ENCODE peak calls at places on chromosomes 12 and 14, in four cellular contexts. K is WTC11, J is HepG2, N is K562. D is an unnamed sample.

GRCh38 chr12:47184229-47184628 is 104.5 kb upstream of the AMIGO2 start:
- DNase-seq in K (no peak), J (no peak), N (no peak), D (no peak)

GRCh38 chr12:75579552-75579951 is 68.1 kb upstream of the KRR1 start:
- DNase-seq in K (no peak), J (no peak), N (no peak), D (no peak)

GRCh38 chr14:61064866-61065265 is 83.8 kb downstream of the SLC38A6 start:
- DNase-seq in K (no peak), J (no peak), N (no peak), D (no peak)

GRCh38 chr14:58626441-58626840 is 11.3 kb upstream of the DACT1 start:
- DNase-seq in K (no peak), J (no peak), N (no peak), D (no peak)

GRCh38 chr12:131133015-131133905 is 179.6 kb downstream of the ADGRD1 start:
- DNase-seq in K (no peak), J (no peak), N (no peak), D (no peak)

GRCh38 chr14:72666610-72667009 is 227.3 kb downstream of the DPF3 start:
- DNase-seq in K (no peak), J (no peak), N (no peak), D (peak)

GRCh38 chr12:71562681-71563595 is 100.7 kb downstream of the ZFC3H1 start:
- DNase-seq in K (no peak), J (no peak), N (no peak), D (no peak)

GRCh38 chr14:94581127-94581999 is at the start of gene SERPINA5:
- DNase-seq in K (peak), J (peak), N (peak), D (no peak)

GRCh38 chr14:45252356-45253069 is 489 bp downstream of the MIS18BP1 start:
- DNase-seq in K (no peak), J (no peak), N (no peak), D (peak)

GRCh38 chr12:6620137-6620884 is 13.1 kb upstream of the CHD4 start:
- DNase-seq in K (peak), J (no peak), N (no peak), D (no peak)

GRCh38 chr14:31752867-31753661 is 191.9 kb downstream of the NUBPL start:
- DNase-seq in K (no peak), J (no peak), N (no peak), D (no peak)

GRCh38 chr12:111180830-111181726 is 187.8 kb downstream of the PHETA1 start:
- DNase-seq in K (no peak), J (no peak), N (no peak), D (no peak)

GRCh38 chr12:10618338-10618987 is 5.1 kb upstream of the MAGOHB start:
- DNase-seq in K (no peak), J (no peak), N (no peak), D (no peak)

GRCh38 chr12:113934060-113934829 is 31.9 kb downstream of the RBM19 start:
- DNase-seq in K (no peak), J (no peak), N (no peak), D (no peak)

GRCh38 chr12:109818900-109819500 is 14.2 kb downstream of the TRPV4 start:
- DNase-seq in K (no peak), J (peak), N (no peak), D (no peak)

GRCh38 chr12:92400006-92400405 is 254.4 kb upstream of the BTG1 start:
- DNase-seq in K (no peak), J (no peak), N (no peak), D (no peak)

GRCh38 chr12:109389146-109389545 is 41.4 kb downstream of the MYO1H start:
- DNase-seq in K (no peak), J (peak), N (peak), D (peak)

GRCh38 chr12:120346681-120347080 is 19.1 kb upstream of the PLA2G1B start:
- DNase-seq in K (no peak), J (no peak), N (no peak), D (peak)

GRCh38 chr14:88563845-88564244 is 1.0 kb downstream of the ZC3H14 start:
- DNase-seq in K (no peak), J (no peak), N (no peak), D (no peak)

GRCh38 chr14:104341532-104342434 is 203.4 kb downstream of the KIF26A start:
- DNase-seq in K (peak), J (peak), N (peak), D (peak)

GRCh38 chr14:24274101-24274543 is 2.7 kb upstream of the RABGGTA start:
- DNase-seq in K (no peak), J (no peak), N (no peak), D (no peak)

GRCh38 chr12:112380663-112381420 is 1.4 kb downstream of the HECTD4 start:
- DNase-seq in K (peak), J (no peak), N (no peak), D (no peak)

GRCh38 chr14:22866874-22867273 is 4.7 kb upstream of the LRP10 start:
- DNase-seq in K (no peak), J (no peak), N (no peak), D (no peak)

GRCh38 chr12:17361224-17361623 is 728.8 kb downstream of the RERGL start:
- DNase-seq in K (no peak), J (no peak), N (no peak), D (no peak)

GRCh38 chr14:60051690-60052324 is 39.9 kb upstream of the PCNX4 start:
- DNase-seq in K (no peak), J (no peak), N (no peak), D (no peak)

GRCh38 chr14:104794641-104795467 is 694 bp downstream of the AKT1 start:
- DNase-seq in K (no peak), J (no peak), N (peak), D (no peak)

GRCh38 chr12:103698752-103699540 is 111.9 kb downstream of the STAB2 start:
- DNase-seq in K (no peak), J (no peak), N (no peak), D (no peak)

GRCh38 chr14:37591311-37591940 is 3.6 kb downstream of the FOXA1 start:
- DNase-seq in K (peak), J (no peak), N (no peak), D (peak)

GRCh38 chr14:96038558-96038919 is 623 bp upstream of the C14orf132 start:
- DNase-seq in K (no peak), J (no peak), N (no peak), D (no peak)

GRCh38 chr12:105212431-105212830 is 23.5 kb downstream of the APPL2 start:
- DNase-seq in K (no peak), J (no peak), N (no peak), D (no peak)

GRCh38 chr12:6538420-6539275 is 4.3 kb downstream of the GAPDH start:
- DNase-seq in K (no peak), J (peak), N (no peak), D (peak)

GRCh38 chr12:42987216-42987631 is 397.7 kb upstream of the PRICKLE1 start:
- DNase-seq in K (no peak), J (no peak), N (no peak), D (no peak)

GRCh38 chr14:99257673-99258221 is 14.2 kb downstream of the BCL11B start:
- DNase-seq in K (no peak), J (no peak), N (no peak), D (no peak)

GRCh38 chr14:99257122-99257672 is 14.8 kb downstream of the BCL11B start:
- DNase-seq in K (no peak), J (no peak), N (no peak), D (no peak)

GRCh38 chr14:99255621-99256482 is 16.1 kb downstream of the BCL11B start:
- DNase-seq in K (no peak), J (no peak), N (no peak), D (no peak)

GRCh38 chr14:99258341-99258781 is 13.6 kb downstream of the BCL11B start:
- DNase-seq in K (peak), J (no peak), N (no peak), D (no peak)

DNA sequence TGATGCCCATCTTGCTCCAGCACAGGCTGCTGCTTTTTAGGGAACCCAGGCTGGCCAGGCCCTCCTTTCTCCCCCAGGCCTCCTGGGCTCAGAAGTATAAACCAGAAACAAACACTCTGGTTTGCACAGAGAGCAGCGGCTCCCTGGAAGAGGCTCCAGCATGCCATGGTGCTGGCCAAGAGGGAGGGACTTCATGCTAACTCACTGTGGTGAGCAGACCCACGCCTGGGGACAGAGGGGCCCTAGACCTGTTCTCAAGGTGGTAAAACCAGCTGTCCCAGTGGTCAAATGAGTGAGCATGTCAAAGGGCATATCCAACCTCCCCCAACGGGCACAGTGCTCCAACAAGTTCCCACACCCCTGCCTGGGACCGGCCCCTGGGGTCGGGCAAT is 15.5 kb downstream of the BCL11B start:
- DNase-seq in K (no peak), J (no peak), N (no peak), D (no peak)
- TF ChIP-seq HMGXB4 in K (no peak), J (no peak), N (no peak), D (no peak)

DNA sequence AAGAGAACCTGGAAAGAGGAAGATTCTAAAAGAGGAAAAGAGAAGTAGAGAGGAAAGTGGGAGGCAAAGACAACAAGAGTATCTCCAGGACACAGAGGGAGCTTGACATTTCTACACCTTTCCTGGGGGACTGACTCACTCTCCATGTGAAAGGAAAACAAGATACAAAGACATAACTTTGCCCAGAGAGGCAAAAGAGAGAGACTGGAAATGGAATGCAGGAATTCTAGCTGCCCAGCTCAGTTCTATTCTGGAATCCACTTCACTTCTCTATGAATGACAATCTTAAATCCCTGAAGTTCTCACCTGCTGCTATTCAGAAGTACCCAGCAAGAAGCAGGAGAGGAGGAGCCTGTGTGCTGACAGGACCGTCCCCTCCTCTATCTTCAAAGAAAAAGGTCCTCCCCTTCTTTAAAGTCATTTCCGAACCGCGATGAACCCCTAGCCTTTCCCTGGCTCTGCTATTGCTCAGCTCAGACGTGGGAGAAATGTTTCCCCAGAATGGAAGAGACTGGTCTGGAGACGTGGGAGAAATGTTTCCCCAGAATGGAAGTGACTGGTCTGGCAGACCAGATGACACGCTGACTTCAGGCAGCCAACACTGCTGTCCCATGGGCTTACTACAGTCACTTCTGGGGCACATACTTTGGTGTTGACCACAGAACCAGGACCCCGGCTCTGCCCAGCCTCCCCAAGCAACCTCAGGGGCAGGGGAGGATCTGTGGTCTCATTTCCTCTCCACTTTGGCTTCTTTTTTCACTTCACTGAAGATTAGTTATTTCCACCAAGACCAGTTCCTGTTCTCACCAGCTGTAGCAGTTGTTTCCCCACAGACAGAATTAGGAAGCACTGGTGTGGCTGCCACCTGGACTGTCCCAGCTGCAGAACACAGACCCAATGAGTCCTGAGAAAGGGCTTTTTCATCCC is 8.3 kb downstream of the FMNL3 start:
- DNase-seq in K (peak), J (no peak), N (no peak), D (no peak)
- TF ChIP-seq HMGXB4 in K (no peak), J (no peak), N (no peak), D (no peak)

GRCh38 chr12:86118161-86118560 is 138.0 kb downstream of the MGAT4C start:
- DNase-seq in K (no peak), J (no peak), N (no peak), D (no peak)

GRCh38 chr12:86122846-86123468 is 133.2 kb downstream of the MGAT4C start:
- DNase-seq in K (no peak), J (no peak), N (no peak), D (no peak)

DNA sequence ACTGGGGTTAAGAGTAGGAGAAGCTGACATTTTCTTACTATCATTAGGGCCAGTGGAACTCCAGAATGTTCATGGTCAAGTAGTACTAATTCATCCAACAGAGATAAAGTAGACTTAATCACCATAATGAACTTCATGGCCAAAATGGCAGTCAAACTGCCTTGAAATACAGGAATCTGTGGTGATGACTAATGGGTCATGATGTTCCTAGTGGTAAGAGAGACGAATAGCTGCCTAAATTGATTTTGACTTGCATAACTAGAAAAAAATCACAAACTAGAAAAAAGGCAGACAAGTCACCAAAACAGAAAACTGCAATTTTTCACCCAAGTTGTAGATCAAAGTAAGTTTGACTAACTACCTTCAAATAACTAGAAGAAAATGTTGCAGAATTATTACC is 138.5 kb downstream of the MGAT4C start:
- DNase-seq in K (no peak), J (no peak), N (no peak), D (no peak)
- TF ChIP-seq HMGXB4 in K (no peak), J (no peak), N (no peak), D (no peak)

DNA sequence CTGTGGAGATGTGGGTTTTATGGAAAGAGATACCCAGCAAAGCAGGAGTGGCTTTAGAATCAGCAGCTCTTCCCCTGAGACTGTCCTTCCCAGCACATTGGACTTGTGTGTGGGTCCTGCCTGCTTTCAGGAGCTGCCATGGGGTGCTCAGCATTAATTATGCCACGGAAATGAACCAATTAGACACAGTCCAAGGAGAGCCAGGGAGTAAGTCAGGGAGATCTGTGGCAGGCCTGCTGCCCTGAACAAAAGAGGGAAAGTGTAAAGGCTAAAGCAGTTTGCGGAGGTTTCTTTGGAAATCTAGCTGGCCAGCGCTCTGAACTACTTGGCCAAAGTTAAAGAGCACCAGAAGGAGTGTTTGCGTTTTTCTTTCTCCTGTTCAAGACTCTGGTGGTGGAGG is 65.7 kb upstream of the SRSF5 start:
- DNase-seq in K (no peak), J (no peak), N (no peak), D (no peak)
- TF ChIP-seq HMGXB4 in K (no peak), J (no peak), N (no peak), D (no peak)

GRCh38 chr14:100692859-100693558 is 33.7 kb upstream of the DLK1 start:
- DNase-seq in K (no peak), J (peak), N (no peak), D (peak)
- TF ChIP-seq HMGXB4 in K (no peak), J (no peak), N (no peak), D (no peak)

GRCh38 chr14:21054768-21055145 is 2.9 kb upstream of the RNASE8 start:
- DNase-seq in K (no peak), J (no peak), N (no peak), D (no peak)
- TF ChIP-seq HMGXB4 in K (no peak), J (peak), N (no peak), D (no peak)

GRCh38 chr12:94834036-94834625 is 169.4 kb downstream of the NDUFA12 start:
- DNase-seq in K (no peak), J (no peak), N (no peak), D (no peak)

GRCh38 chr12:94831081-94831747 is 172.3 kb downstream of the NDUFA12 start:
- DNase-seq in K (no peak), J (no peak), N (no peak), D (no peak)

GRCh38 chr12:94829552-94829951 is 173.9 kb downstream of the NDUFA12 start:
- DNase-seq in K (no peak), J (no peak), N (no peak), D (no peak)

GRCh38 chr12:94832105-94832504 is 171.4 kb downstream of the NDUFA12 start:
- DNase-seq in K (no peak), J (no peak), N (no peak), D (no peak)

GRCh38 chr12:94832780-94833760 is 170.4 kb downstream of the NDUFA12 start:
- DNase-seq in K (peak), J (no peak), N (no peak), D (no peak)
- TF ChIP-seq HMGXB4 in K (no peak), J (no peak), N (no peak), D (no peak)

GRCh38 chr12:96501908-96502307 is 12.5 kb downstream of the CFAP54 start:
- DNase-seq in K (no peak), J (no peak), N (no peak), D (no peak)

GRCh38 chr12:96502477-96502876 is 13.1 kb downstream of the CFAP54 start:
- DNase-seq in K (no peak), J (no peak), N (no peak), D (peak)

GRCh38 chr12:96502949-96503532 is 13.7 kb downstream of the CFAP54 start:
- DNase-seq in K (no peak), J (no peak), N (no peak), D (no peak)

GRCh38 chr12:96500686-96501085 is 11.3 kb downstream of the CFAP54 start:
- DNase-seq in K (no peak), J (no peak), N (no peak), D (no peak)

DNA sequence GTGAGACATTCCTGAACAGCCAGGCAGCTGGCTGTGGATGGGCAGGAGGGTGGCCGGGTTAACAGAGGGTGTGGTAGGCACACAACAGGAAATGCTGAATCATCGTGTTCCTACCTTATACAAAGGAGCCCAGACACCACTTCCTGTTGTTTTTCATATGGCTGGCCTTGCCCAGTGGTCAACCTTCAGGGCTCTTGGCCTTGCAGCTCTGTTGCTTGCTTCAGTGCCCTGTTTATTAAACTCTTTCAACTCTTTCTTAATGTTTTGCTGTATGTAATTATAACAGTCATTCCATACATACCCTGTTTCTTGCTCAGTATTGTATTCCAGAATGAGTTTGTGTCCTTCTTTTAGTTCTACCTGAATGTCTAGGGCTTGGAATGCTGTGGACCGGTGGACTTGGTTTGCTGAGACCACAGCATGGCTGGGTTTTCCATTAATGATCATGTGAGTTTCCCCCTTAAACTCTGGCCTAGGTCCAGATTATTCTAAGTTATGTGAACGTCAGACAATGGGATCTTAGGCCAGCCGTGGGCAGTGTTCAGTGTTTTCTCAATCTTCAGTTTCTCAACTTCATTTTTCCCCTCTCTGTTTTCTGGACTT is 11.9 kb downstream of the CFAP54 start:
- DNase-seq in K (no peak), J (peak), N (peak), D (peak)
- TF ChIP-seq HMGXB4 in K (no peak), J (no peak), N (no peak), D (no peak)

GRCh38 chr14:103008768-103009342 is 48.5 kb downstream of the CDC42BPB start:
- DNase-seq in K (no peak), J (no peak), N (no peak), D (no peak)
- TF ChIP-seq HMGXB4 in K (no peak), J (no peak), N (no peak), D (no peak)

GRCh38 chr12:126668961-126669360 is 1598.0 kb upstream of the TMEM132C start:
- DNase-seq in K (no peak), J (no peak), N (no peak), D (no peak)
- TF ChIP-seq HMGXB4 in K (no peak), J (no peak), N (no peak), D (no peak)

D was measured in A549.